ENCODE peak calls at places on chromosomes 2 and 18, in six cellular contexts. O is K562, S is stomach, P is transverse colon, N is uterus, A is breast epithelium. L is an unnamed sample.

GRCh38 chr2:7025098-7025497 is 107.9 kb downstream of the RNF144A start:
- DNase-seq in O (no peak), S (no peak), P (no peak), N (no peak), A (no peak), L (no peak)

GRCh38 chr2:226251661-226252060 is 548.0 kb downstream of the IRS1 start:
- DNase-seq in O (no peak), S (no peak), P (no peak), N (no peak), A (no peak), L (no peak)

GRCh38 chr18:79521806-79522205 is 126.1 kb downstream of the NFATC1 start:
- DNase-seq in O (no peak), S (no peak), P (no peak), N (no peak), A (peak; percentile 28), L (peak; percentile 77)

GRCh38 chr2:182187130-182187529 is 201.5 kb downstream of the PPP1R1C start:
- DNase-seq in O (no peak), S (no peak), P (no peak), N (no peak), A (no peak), L (no peak)

GRCh38 chr2:128424806-128425205 is 106.1 kb upstream of the HS6ST1 start:
- DNase-seq in O (no peak), S (peak; percentile 28), P (peak; percentile 1), N (peak; percentile 4), A (no peak), L (no peak)

GRCh38 chr2:1701556-1702185 is 42.6 kb downstream of the PXDN start:
- DNase-seq in O (no peak), S (no peak), P (no peak), N (no peak), A (no peak), L (no peak)

GRCh38 chr18:45505497-45506206 is 109.6 kb upstream of the SLC14A2 start:
- DNase-seq in O (no peak), S (no peak), P (no peak), N (no peak), A (no peak), L (no peak)

GRCh38 chr2:228541794-228542193 is 360.3 kb upstream of the SPHKAP start:
- DNase-seq in O (no peak), S (no peak), P (no peak), N (no peak), A (no peak), L (no peak)

GRCh38 chr18:48080546-48080945 is 150.1 kb upstream of the SMAD2 start:
- DNase-seq in O (no peak), S (no peak), P (no peak), N (no peak), A (no peak), L (no peak)

GRCh38 chr2:37647941-37648315 is 23.5 kb downstream of the CDC42EP3 start:
- DNase-seq in O (no peak), S (no peak), P (no peak), N (no peak), A (no peak), L (no peak)

GRCh38 chr18:386950-387349 is 113.6 kb downstream of the COLEC12 start:
- DNase-seq in O (no peak), S (no peak), P (no peak), N (no peak), A (no peak), L (no peak)

GRCh38 chr2:233470007-233470687 is 96.4 kb downstream of the USP40 start:
- DNase-seq in O (peak; percentile 34), S (peak; percentile 29), P (peak; percentile 39), N (peak; percentile 48), A (no peak), L (no peak)

GRCh38 chr2:111053266-111053665 is 67.4 kb upstream of the BCL2L11 start:
- DNase-seq in O (no peak), S (no peak), P (no peak), N (no peak), A (no peak), L (no peak)

GRCh38 chr18:58484989-58485962 is 143.6 kb downstream of the ALPK2 start:
- DNase-seq in O (no peak), S (no peak), P (peak; percentile 46), N (no peak), A (no peak), L (no peak)

GRCh38 chr2:84888401-84889276 is 7.8 kb upstream of the TRABD2A start:
- DNase-seq in O (no peak), S (no peak), P (peak; percentile 52), N (no peak), A (no peak), L (no peak)

GRCh38 chr18:75223687-75224347 is 13.2 kb downstream of the TSHZ1 start:
- DNase-seq in O (no peak), S (no peak), P (no peak), N (no peak), A (no peak), L (no peak)

GRCh38 chr18:55794288-55795052 is 206.5 kb upstream of the TCF4 start:
- DNase-seq in O (no peak), S (no peak), P (no peak), N (no peak), A (no peak), L (no peak)

GRCh38 chr2:97761192-97761591 is 47.8 kb downstream of the ZAP70 start:
- DNase-seq in O (no peak), S (peak; percentile 45), P (no peak), N (no peak), A (no peak), L (no peak)

GRCh38 chr2:28080911-28081310 is 190.4 kb downstream of the BABAM2 start:
- DNase-seq in O (no peak), S (no peak), P (peak; percentile 39), N (peak; percentile 24), A (no peak), L (no peak)

GRCh38 chr2:74847075-74847858 is 13.3 kb downstream of the HK2 start:
- DNase-seq in O (no peak), S (no peak), P (no peak), N (no peak), A (no peak), L (no peak)

GRCh38 chr2:109260886-109261700 is 132.1 kb downstream of the SH3RF3 start:
- DNase-seq in O (no peak), S (no peak), P (peak; percentile 33), N (no peak), A (no peak), L (no peak)

GRCh38 chr18:54883816-54884604 is 55.7 kb downstream of the RAB27B start:
- DNase-seq in O (no peak), S (no peak), P (no peak), N (no peak), A (no peak), L (no peak)

GRCh38 chr2:79622508-79622907 is 109.7 kb downstream of the CTNNA2 start:
- DNase-seq in O (no peak), S (no peak), P (no peak), N (no peak), A (no peak), L (no peak)

GRCh38 chr2:37337636-37338280 is 6.7 kb upstream of the QPCT start:
- DNase-seq in O (no peak), S (no peak), P (no peak), N (no peak), A (no peak), L (no peak)

GRCh38 chr2:217120429-217120828 is 260.6 kb upstream of the TNP1 start:
- DNase-seq in O (no peak), S (no peak), P (no peak), N (no peak), A (no peak), L (no peak)
- TF ChIP-seq POLR2A in O (no peak), S (no peak), P (no peak), N (no peak), A (no peak), L (no peak)

GRCh38 chr2:178193823-178194599 is at the start of gene OSBPL6:
- DNase-seq in O (peak; percentile 95), S (peak; percentile 81), P (peak; percentile 82), N (peak; percentile 77), A (peak; percentile 80), L (no peak)
- TF ChIP-seq POLR2A in O (peak; percentile 59), S (no peak), P (peak; percentile 49), N (peak; percentile 79), A (no peak), L (peak; percentile 35)

GRCh38 chr2:219279151-219279915 is at the start of gene DNAJB2:
- DNase-seq in O (peak; percentile 93), S (peak; percentile 99), P (peak; percentile 99), N (peak; percentile 99), A (peak; percentile 98), L (no peak)
- TF ChIP-seq POLR2A in O (no peak), S (no peak), P (peak; percentile 89), N (peak; percentile 89), A (peak; percentile 70), L (peak; percentile 83)

DNA sequence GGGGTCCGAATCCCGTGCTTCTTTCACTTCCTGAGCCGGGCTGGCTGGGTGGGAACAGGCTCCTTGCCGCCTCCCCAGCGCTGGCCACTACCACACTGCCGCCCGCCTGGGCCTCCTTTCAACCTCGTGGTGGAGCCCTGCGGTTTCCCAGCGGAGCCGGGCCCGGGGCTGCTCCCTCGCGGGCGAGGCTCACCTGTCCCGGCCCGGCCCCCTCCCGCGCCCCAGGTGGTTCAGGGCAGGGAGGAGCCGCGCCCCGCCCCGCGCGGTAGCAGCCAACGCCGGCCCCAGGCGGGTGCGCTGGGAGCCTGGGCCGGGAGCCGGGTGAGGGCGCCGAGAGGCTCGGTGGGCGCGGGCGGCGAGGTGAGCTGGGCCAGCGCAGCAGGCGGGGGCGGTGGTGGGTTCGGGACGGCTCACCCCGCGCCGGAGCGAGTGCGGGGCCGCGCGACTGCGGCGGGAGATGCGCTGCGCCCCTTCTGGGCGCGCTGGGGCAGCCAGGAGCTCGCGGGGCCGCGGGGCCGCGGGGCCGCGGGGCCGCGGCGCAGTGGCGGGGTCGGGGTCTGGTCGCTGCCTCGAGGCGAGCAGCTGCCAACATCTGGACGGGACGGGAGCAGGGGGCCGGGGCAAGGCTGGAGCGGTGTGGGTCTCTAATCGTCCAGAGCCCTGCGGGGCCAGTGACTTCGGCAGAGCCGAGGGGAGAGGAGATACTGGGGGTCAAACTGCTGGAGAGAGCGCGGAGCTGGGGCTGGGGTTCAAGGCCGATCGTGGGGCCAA is at the start of gene LYPD6B:
- DNase-seq in O (peak; percentile 40), S (peak; percentile 87), P (peak; percentile 75), N (no peak), A (peak; percentile 64), L (no peak)
- TF ChIP-seq POLR2A in O (no peak), S (no peak), P (no peak), N (no peak), A (no peak), L (no peak)